ENCODE peak calls at places on chromosomes 6 and 20, in six cellular contexts. Z, Q, O, H, C and N are unnamed samples.

GRCh38 chr6:27888576-27888975 is 23.6 kb downstream of the OR2B2 start:
- DNase-seq in Z (no peak), Q (no peak), O (no peak), H (no peak), C (no peak), N (no peak)

GRCh38 chr20:50874111-50874757 is 57.0 kb downstream of the ADNP start:
- DNase-seq in Z (no peak), Q (no peak), O (no peak), H (no peak), C (no peak), N (no peak)

GRCh38 chr20:64077876-64078551 is 1.3 kb downstream of the RGS19 start:
- DNase-seq in Z (no peak), Q (no peak), O (no peak), H (no peak), C (no peak), N (no peak)

GRCh38 chr6:1575213-1576041 is 34.3 kb upstream of the FOXC1 start:
- DNase-seq in Z (peak; percentile 52), Q (no peak), O (no peak), H (no peak), C (peak; percentile 42), N (no peak)

GRCh38 chr6:135291288-135292116 is 110.4 kb downstream of the MYB start:
- DNase-seq in Z (peak; percentile 18), Q (no peak), O (no peak), H (peak; percentile 39), C (no peak), N (peak; percentile 6)

GRCh38 chr6:18684343-18684742 is 297.2 kb downstream of the RNF144B start:
- DNase-seq in Z (no peak), Q (no peak), O (no peak), H (no peak), C (no peak), N (no peak)

GRCh38 chr20:59938696-59939051 is 1.4 kb downstream of the PPP1R3D start:
- DNase-seq in Z (peak; percentile 51), Q (no peak), O (no peak), H (peak; percentile 24), C (peak; percentile 26), N (no peak)

GRCh38 chr6:89180971-89181370 is 35.1 kb downstream of the PM20D2 start:
- DNase-seq in Z (no peak), Q (no peak), O (no peak), H (no peak), C (no peak), N (no peak)

GRCh38 chr6:145044606-145045275 is 690.6 kb downstream of the EPM2A start:
- DNase-seq in Z (peak; percentile 94), Q (no peak), O (no peak), H (peak; percentile 61), C (no peak), N (no peak)

GRCh38 chr6:157107915-157108651 is 215.2 kb downstream of the TMEM242 start:
- DNase-seq in Z (peak; percentile 89), Q (no peak), O (peak; percentile 76), H (peak; percentile 91), C (no peak), N (peak; percentile 99)

GRCh38 chr20:23326774-23327173 is 23.8 kb upstream of the NXT1 start:
- DNase-seq in Z (no peak), Q (no peak), O (no peak), H (no peak), C (no peak), N (no peak)

GRCh38 chr6:6509304-6509703 is 79.2 kb upstream of the LY86 start:
- DNase-seq in Z (no peak), Q (no peak), O (no peak), H (no peak), C (no peak), N (no peak)

GRCh38 chr6:87151471-87151785 is 3.9 kb upstream of the ZNF292 start:
- DNase-seq in Z (no peak), Q (no peak), O (no peak), H (no peak), C (no peak), N (no peak)

GRCh38 chr6:91697010-91697694 is 1110.3 kb upstream of the MAP3K7 start:
- DNase-seq in Z (peak; percentile 1), Q (no peak), O (no peak), H (peak; percentile 92), C (no peak), N (no peak)

GRCh38 chr6:52994789-52995078 is 350 bp downstream of the GSTA4 start:
- DNase-seq in Z (peak; percentile 46), Q (peak; percentile 52), O (no peak), H (no peak), C (peak; percentile 46), N (no peak)